ENCODE peak calls at places on chromosomes 13 and 19, in five cellular contexts. One of them, this sample, is unnamed.

GRCh38 chr19:47187797-47188196 is 43.2 kb downstream of the BBC3 start:
- DNase-seq in GM12878: no peak
- DNase-seq in K562: no peak
- DNase-seq in A549: no peak
- DNase-seq in stomach: no peak
- DNase-seq in this sample: no peak

GRCh38 chr19:38715540-38715939 is 28.7 kb downstream of the CAPN12 start:
- DNase-seq in A549: no peak
- DNase-seq in stomach: peak; percentile 86
- DNase-seq in K562: no peak
- DNase-seq in GM12878: no peak
- DNase-seq in this sample: no peak

GRCh38 chr13:60431108-60431700 is 34.2 kb downstream of the TDRD3 start:
- DNase-seq in GM12878: peak; percentile 61
- DNase-seq in A549: peak; percentile 18
- DNase-seq in K562: peak; percentile 19
- DNase-seq in stomach: no peak
- DNase-seq in this sample: peak; percentile 22

GRCh38 chr13:114147803-114148520 is 15.5 kb upstream of the RASA3 start:
- DNase-seq in stomach: no peak
- DNase-seq in K562: no peak
- DNase-seq in GM12878: no peak
- DNase-seq in A549: no peak
- DNase-seq in this sample: no peak

GRCh38 chr13:32031815-32032345 is 306 bp downstream of the FRY start:
- DNase-seq in K562: no peak
- DNase-seq in stomach: no peak
- DNase-seq in GM12878: no peak
- DNase-seq in A549: no peak
- DNase-seq in this sample: no peak

GRCh38 chr19:632228-633067 is 889 bp downstream of the POLRMT start:
- DNase-seq in stomach: no peak
- DNase-seq in K562: peak; percentile 76
- DNase-seq in A549: peak; percentile 58
- DNase-seq in GM12878: no peak
- DNase-seq in this sample: peak; percentile 52

GRCh38 chr19:1274852-1275259 is 474 bp upstream of the FAM174C start:
- DNase-seq in stomach: no peak
- DNase-seq in GM12878: no peak
- DNase-seq in A549: no peak
- DNase-seq in K562: peak; percentile 48
- DNase-seq in this sample: no peak

GRCh38 chr13:26220575-26220974 is 1.5 kb downstream of the RNF6 start:
- DNase-seq in A549: no peak
- DNase-seq in K562: no peak
- DNase-seq in stomach: no peak
- DNase-seq in GM12878: no peak
- DNase-seq in this sample: no peak

GRCh38 chr19:35241417-35241816 is 7.4 kb upstream of the LSR start:
- DNase-seq in stomach: no peak
- DNase-seq in K562: no peak
- DNase-seq in GM12878: no peak
- DNase-seq in A549: no peak
- DNase-seq in this sample: no peak

GRCh38 chr19:33062902-33063301 is 1.8 kb downstream of the RHPN2 start:
- DNase-seq in K562: no peak
- DNase-seq in stomach: no peak
- DNase-seq in A549: no peak
- DNase-seq in GM12878: no peak
- DNase-seq in this sample: no peak

GRCh38 chr19:33887891-33888290 is 91.2 kb downstream of the KCTD15 start:
- DNase-seq in K562: no peak
- DNase-seq in stomach: no peak
- DNase-seq in A549: no peak
- DNase-seq in GM12878: no peak
- DNase-seq in this sample: no peak

GRCh38 chr13:28574617-28575142 is 79.8 kb upstream of the FLT1 start:
- DNase-seq in GM12878: peak; percentile 25
- DNase-seq in stomach: no peak
- DNase-seq in K562: peak; percentile 78
- DNase-seq in A549: peak; percentile 48
- DNase-seq in this sample: no peak

GRCh38 chr13:114126789-114127472 is 5.5 kb downstream of the RASA3 start:
- DNase-seq in A549: no peak
- DNase-seq in GM12878: no peak
- DNase-seq in K562: no peak
- DNase-seq in stomach: no peak
- DNase-seq in this sample: no peak

GRCh38 chr19:12788682-12789097 is 2.6 kb upstream of the JUNB start:
- DNase-seq in GM12878: peak; percentile 84
- DNase-seq in K562: no peak
- DNase-seq in A549: no peak
- DNase-seq in stomach: peak; percentile 81
- DNase-seq in this sample: no peak

GRCh38 chr19:43526884-43527859 is at the start of gene ETHE1:
- DNase-seq in A549: peak; percentile 89
- DNase-seq in GM12878: no peak
- DNase-seq in K562: peak; percentile 90
- DNase-seq in stomach: peak; percentile 84
- DNase-seq in this sample: peak; percentile 60

GRCh38 chr19:11849264-11849615 is 714 bp downstream of the ZNF439 start:
- DNase-seq in GM12878: no peak
- DNase-seq in stomach: no peak
- DNase-seq in K562: no peak
- DNase-seq in A549: no peak
- DNase-seq in this sample: no peak

GRCh38 chr13:75365724-75366173 is 116.2 kb downstream of the TBC1D4 start:
- DNase-seq in K562: no peak
- DNase-seq in A549: peak; percentile 1
- DNase-seq in stomach: no peak
- DNase-seq in GM12878: peak; percentile 78
- DNase-seq in this sample: no peak

GRCh38 chr19:2228157-2229030 is 7.7 kb downstream of the PLEKHJ1 start:
- DNase-seq in GM12878: no peak
- DNase-seq in K562: no peak
- DNase-seq in stomach: no peak
- DNase-seq in A549: no peak
- DNase-seq in this sample: no peak

GRCh38 chr13:101977475-101977874 is 424.4 kb downstream of the FGF14 start:
- DNase-seq in A549: no peak
- DNase-seq in stomach: no peak
- DNase-seq in K562: no peak
- DNase-seq in GM12878: no peak
- DNase-seq in this sample: no peak

GRCh38 chr13:23695711-23696512 is 125.7 kb downstream of the TNFRSF19 start:
- DNase-seq in A549: no peak
- DNase-seq in stomach: no peak
- DNase-seq in GM12878: no peak
- DNase-seq in K562: no peak
- DNase-seq in this sample: no peak

GRCh38 chr19:29811125-29812079 is at the start of gene CCNE1:
- DNase-seq in GM12878: no peak
- DNase-seq in A549: peak; percentile 93
- DNase-seq in K562: peak; percentile 92
- DNase-seq in stomach: peak; percentile 97
- DNase-seq in this sample: peak; percentile 91

GRCh38 chr13:36135876-36136275 is 4.7 kb upstream of the DCLK1 start:
- DNase-seq in GM12878: no peak
- DNase-seq in K562: no peak
- DNase-seq in A549: no peak
- DNase-seq in stomach: no peak
- DNase-seq in this sample: no peak

GRCh38 chr13:59991395-59991794 is 172.3 kb downstream of the DIAPH3 start:
- DNase-seq in K562: no peak
- DNase-seq in A549: no peak
- DNase-seq in stomach: no peak
- DNase-seq in GM12878: no peak
- DNase-seq in this sample: no peak

GRCh38 chr13:60351326-60351725 is 45.7 kb upstream of the TDRD3 start:
- DNase-seq in A549: no peak
- DNase-seq in GM12878: no peak
- DNase-seq in stomach: no peak
- DNase-seq in K562: no peak
- DNase-seq in this sample: no peak

GRCh38 chr19:46328079-46328478 is 18.8 kb upstream of the PPP5C start:
- DNase-seq in K562: no peak
- DNase-seq in stomach: no peak
- DNase-seq in GM12878: no peak
- DNase-seq in A549: no peak
- DNase-seq in this sample: no peak

GRCh38 chr19:15112385-15112784 is 5.2 kb downstream of the SYDE1 start:
- DNase-seq in stomach: no peak
- DNase-seq in A549: no peak
- DNase-seq in K562: peak; percentile 63
- DNase-seq in GM12878: no peak
- DNase-seq in this sample: no peak
- TF ChIP-seq CTCF in stomach: no peak
- TF ChIP-seq CTCF in A549: no peak
- TF ChIP-seq CTCF in K562: no peak
- TF ChIP-seq CTCF in GM12878: no peak
- TF ChIP-seq CTCF in this sample: no peak

GRCh38 chr13:109900320-109900719 is 113.9 kb upstream of the IRS2 start:
- DNase-seq in K562: no peak
- DNase-seq in GM12878: no peak
- DNase-seq in A549: no peak
- DNase-seq in stomach: no peak
- DNase-seq in this sample: no peak

GRCh38 chr13:109899748-109900147 is 113.4 kb upstream of the IRS2 start:
- DNase-seq in K562: no peak
- DNase-seq in stomach: no peak
- DNase-seq in A549: no peak
- DNase-seq in GM12878: no peak
- DNase-seq in this sample: no peak

GRCh38 chr13:109900723-109901122 is 114.3 kb upstream of the IRS2 start:
- DNase-seq in GM12878: no peak
- DNase-seq in stomach: no peak
- DNase-seq in A549: no peak
- DNase-seq in K562: no peak
- DNase-seq in this sample: no peak

DNA sequence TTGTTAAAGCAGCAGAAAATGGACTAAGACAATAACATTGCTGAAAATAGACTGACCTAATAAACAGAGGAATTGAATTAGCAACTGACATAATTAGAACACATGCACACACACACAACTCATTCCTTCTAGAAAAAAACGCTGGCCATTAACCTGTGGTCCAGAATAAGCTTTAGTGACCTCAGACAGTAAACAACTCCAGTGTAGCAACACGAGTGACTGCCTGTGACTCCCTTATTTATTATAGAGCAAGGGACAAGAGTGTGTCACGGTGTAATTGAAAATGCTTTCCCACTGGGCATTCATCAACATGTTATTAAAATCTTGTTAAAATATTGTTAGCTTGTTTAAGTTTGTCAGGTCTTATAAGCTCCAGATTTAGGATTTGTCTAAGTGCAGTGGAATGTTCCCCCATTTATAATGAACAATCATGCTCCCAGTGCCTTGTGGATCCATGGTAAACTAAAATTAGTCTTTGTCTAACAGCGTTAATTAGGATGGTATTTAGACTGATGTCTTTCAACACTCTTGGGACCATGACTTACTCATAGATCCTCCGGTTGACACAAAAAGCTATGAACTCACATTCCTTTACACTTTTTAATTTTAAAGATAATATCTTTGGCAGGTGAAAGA is 111.7 kb upstream of the IRS2 start:
- DNase-seq in A549: no peak
- DNase-seq in K562: no peak
- DNase-seq in stomach: no peak
- DNase-seq in GM12878: no peak
- DNase-seq in this sample: no peak
- TF ChIP-seq POLR2A in A549: no peak
- TF ChIP-seq POLR2A in K562: no peak
- TF ChIP-seq POLR2A in stomach: no peak
- TF ChIP-seq POLR2A in GM12878: no peak
- TF ChIP-seq POLR2A in this sample: no peak

GRCh38 chr19:4182082-4182926 is at the start of the genes ANKRD24 and SIRT6:
- DNase-seq in stomach: peak; percentile 97
- DNase-seq in A549: peak; percentile 94
- DNase-seq in GM12878: peak; percentile 81
- DNase-seq in K562: peak; percentile 99
- DNase-seq in this sample: peak; percentile 89
- TF ChIP-seq EP300 in stomach: no peak
- TF ChIP-seq EP300 in A549: no peak
- TF ChIP-seq EP300 in GM12878: peak; percentile 26
- TF ChIP-seq EP300 in K562: peak; percentile 68
- TF ChIP-seq EP300 in this sample: peak; percentile 97

GRCh38 chr13:109496216-109496615 is 290.2 kb downstream of the IRS2 start:
- DNase-seq in GM12878: no peak
- DNase-seq in K562: no peak
- DNase-seq in A549: no peak
- DNase-seq in stomach: no peak
- DNase-seq in this sample: no peak

GRCh38 chr13:109497917-109498316 is 288.5 kb downstream of the IRS2 start:
- DNase-seq in GM12878: no peak
- DNase-seq in K562: no peak
- DNase-seq in stomach: no peak
- DNase-seq in A549: no peak
- DNase-seq in this sample: no peak

GRCh38 chr13:109494955-109495354 is 291.4 kb downstream of the IRS2 start:
- DNase-seq in K562: no peak
- DNase-seq in stomach: no peak
- DNase-seq in GM12878: no peak
- DNase-seq in A549: no peak
- DNase-seq in this sample: no peak

DNA sequence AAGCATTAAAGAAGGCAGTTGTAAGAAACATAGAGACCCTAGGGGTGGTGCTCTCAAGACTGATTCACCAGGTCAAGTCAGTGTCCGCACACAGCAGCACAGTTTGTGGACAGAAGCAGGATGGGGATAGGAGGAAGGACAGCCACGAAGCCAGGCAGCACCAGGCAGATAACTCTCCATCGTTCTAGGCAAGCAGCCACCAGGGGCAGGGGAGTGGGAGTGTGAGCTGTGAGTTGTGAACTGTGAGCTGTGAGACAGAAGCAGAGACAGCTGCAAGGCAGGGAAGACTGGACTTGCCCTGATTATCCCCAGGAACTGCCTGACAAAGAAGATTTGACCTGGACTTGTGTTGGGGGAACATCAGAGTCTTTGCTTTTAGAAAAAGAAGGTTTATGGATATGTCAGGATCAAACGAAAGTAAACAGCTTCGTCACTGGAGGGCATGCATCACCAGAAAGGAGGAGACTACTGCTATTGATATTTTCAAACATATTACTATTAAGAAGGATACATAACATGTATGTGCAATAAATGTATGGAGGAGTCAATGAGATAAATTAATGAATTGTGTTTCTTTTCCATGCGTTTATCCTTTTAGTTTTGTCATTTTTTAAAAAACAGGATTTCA is 286.1 kb downstream of the IRS2 start:
- DNase-seq in A549: peak; percentile 38
- DNase-seq in GM12878: no peak
- DNase-seq in K562: no peak
- DNase-seq in stomach: no peak
- DNase-seq in this sample: no peak
- TF ChIP-seq CTCF in A549: no peak
- TF ChIP-seq CTCF in GM12878: no peak
- TF ChIP-seq CTCF in K562: no peak
- TF ChIP-seq CTCF in stomach: no peak
- TF ChIP-seq CTCF in this sample: no peak